ENCODE peak calls at places on chromosomes 12 and 14, in four cellular contexts. One of them, this sample, is unnamed. For H3K9me3 and H3K4me1, the result is how much of the 10 kb centered on the place peaks cover.

GRCh38 chr14:71431169-71431525 is 501.1 kb upstream of the RGS6 start:
- DNase-seq in effector memory CD4-positive, alpha-beta T cell: no peak
- DNase-seq in colonic mucosa: no peak
- DNase-seq in CD4-positive, CD25-positive, alpha-beta regulatory T cell: no peak
- DNase-seq in this sample: no peak

GRCh38 chr12:77630341-77630740 is 200.4 kb upstream of the NAV3 start:
- DNase-seq in effector memory CD4-positive, alpha-beta T cell: no peak
- DNase-seq in colonic mucosa: no peak
- DNase-seq in CD4-positive, CD25-positive, alpha-beta regulatory T cell: no peak
- DNase-seq in this sample: no peak

GRCh38 chr14:37870170-37870569 is 274.7 kb downstream of the TTC6 start:
- DNase-seq in CD4-positive, CD25-positive, alpha-beta regulatory T cell: no peak
- DNase-seq in colonic mucosa: no peak
- DNase-seq in effector memory CD4-positive, alpha-beta T cell: no peak
- DNase-seq in this sample: no peak

GRCh38 chr12:108939594-108939993 is 59.7 kb downstream of the DAO start:
- DNase-seq in CD4-positive, CD25-positive, alpha-beta regulatory T cell: peak
- DNase-seq in colonic mucosa: no peak
- DNase-seq in effector memory CD4-positive, alpha-beta T cell: no peak
- DNase-seq in this sample: no peak

GRCh38 chr14:64422753-64423152 is 34.6 kb downstream of the MTHFD1 start:
- DNase-seq in colonic mucosa: no peak
- DNase-seq in effector memory CD4-positive, alpha-beta T cell: no peak
- DNase-seq in CD4-positive, CD25-positive, alpha-beta regulatory T cell: no peak
- DNase-seq in this sample: no peak

GRCh38 chr12:69258655-69259054 is 19.3 kb downstream of the CPSF6 start:
- DNase-seq in colonic mucosa: no peak
- DNase-seq in CD4-positive, CD25-positive, alpha-beta regulatory T cell: no peak
- DNase-seq in effector memory CD4-positive, alpha-beta T cell: no peak
- DNase-seq in this sample: no peak

GRCh38 chr12:40735551-40736230 is 43.5 kb downstream of the CNTN1 start:
- DNase-seq in effector memory CD4-positive, alpha-beta T cell: no peak
- DNase-seq in colonic mucosa: no peak
- DNase-seq in CD4-positive, CD25-positive, alpha-beta regulatory T cell: no peak
- DNase-seq in this sample: no peak

GRCh38 chr12:2168808-2169207 is 116.0 kb downstream of the CACNA1C start:
- DNase-seq in CD4-positive, CD25-positive, alpha-beta regulatory T cell: no peak
- DNase-seq in colonic mucosa: peak
- DNase-seq in effector memory CD4-positive, alpha-beta T cell: no peak
- DNase-seq in this sample: no peak

GRCh38 chr12:109771746-109772621 is 58.4 kb downstream of the FAM222A start:
- DNase-seq in CD4-positive, CD25-positive, alpha-beta regulatory T cell: no peak
- DNase-seq in colonic mucosa: no peak
- DNase-seq in effector memory CD4-positive, alpha-beta T cell: no peak
- DNase-seq in this sample: no peak

GRCh38 chr14:81669308-81669707 is 135.7 kb upstream of the SEL1L start:
- DNase-seq in CD4-positive, CD25-positive, alpha-beta regulatory T cell: no peak
- DNase-seq in colonic mucosa: no peak
- DNase-seq in effector memory CD4-positive, alpha-beta T cell: no peak
- DNase-seq in this sample: no peak

GRCh38 chr12:96548384-96548783 is 59.0 kb downstream of the CFAP54 start:
- DNase-seq in effector memory CD4-positive, alpha-beta T cell: no peak
- DNase-seq in CD4-positive, CD25-positive, alpha-beta regulatory T cell: no peak
- DNase-seq in colonic mucosa: no peak
- DNase-seq in this sample: no peak

GRCh38 chr12:95859344-95859816 is 628 bp downstream of the SNRPF start:
- DNase-seq in effector memory CD4-positive, alpha-beta T cell: no peak
- DNase-seq in colonic mucosa: no peak
- DNase-seq in CD4-positive, CD25-positive, alpha-beta regulatory T cell: no peak
- DNase-seq in this sample: no peak

GRCh38 chr14:90087433-90087832 is 25.6 kb downstream of the KCNK13 start:
- DNase-seq in colonic mucosa: no peak
- DNase-seq in effector memory CD4-positive, alpha-beta T cell: no peak
- DNase-seq in CD4-positive, CD25-positive, alpha-beta regulatory T cell: no peak
- DNase-seq in this sample: no peak

GRCh38 chr14:105056303-105056831 is 8.9 kb downstream of the GPR132 start:
- DNase-seq in CD4-positive, CD25-positive, alpha-beta regulatory T cell: no peak
- DNase-seq in colonic mucosa: no peak
- DNase-seq in effector memory CD4-positive, alpha-beta T cell: no peak
- DNase-seq in this sample: no peak

GRCh38 chr12:6961695-6962284 is 8.7 kb downstream of the PHB2 start:
- DNase-seq in CD4-positive, CD25-positive, alpha-beta regulatory T cell: peak
- DNase-seq in colonic mucosa: peak
- DNase-seq in effector memory CD4-positive, alpha-beta T cell: no peak
- DNase-seq in this sample: no peak

GRCh38 chr12:116484807-116485206 is 74.4 kb upstream of the MAP1LC3B2 start:
- DNase-seq in CD4-positive, CD25-positive, alpha-beta regulatory T cell: no peak
- DNase-seq in effector memory CD4-positive, alpha-beta T cell: no peak
- DNase-seq in colonic mucosa: no peak
- DNase-seq in this sample: no peak

GRCh38 chr12:26701604-26702215 is 131.3 kb downstream of the ITPR2 start:
- DNase-seq in colonic mucosa: no peak
- DNase-seq in effector memory CD4-positive, alpha-beta T cell: no peak
- DNase-seq in CD4-positive, CD25-positive, alpha-beta regulatory T cell: peak
- DNase-seq in this sample: no peak

GRCh38 chr12:95547522-95548055 is 3.7 kb downstream of the USP44 start:
- DNase-seq in colonic mucosa: no peak
- DNase-seq in effector memory CD4-positive, alpha-beta T cell: no peak
- DNase-seq in CD4-positive, CD25-positive, alpha-beta regulatory T cell: peak
- DNase-seq in this sample: no peak

GRCh38 chr12:11762723-11763326 is 113.4 kb downstream of the ETV6 start:
- DNase-seq in effector memory CD4-positive, alpha-beta T cell: no peak
- DNase-seq in colonic mucosa: no peak
- DNase-seq in CD4-positive, CD25-positive, alpha-beta regulatory T cell: no peak
- DNase-seq in this sample: no peak

GRCh38 chr12:6996040-6996441 is 22.2 kb downstream of the LPCAT3 start:
- DNase-seq in effector memory CD4-positive, alpha-beta T cell: no peak
- DNase-seq in colonic mucosa: no peak
- DNase-seq in CD4-positive, CD25-positive, alpha-beta regulatory T cell: no peak
- DNase-seq in this sample: no peak

GRCh38 chr14:74879427-74880180 is 2.1 kb upstream of the DLST start:
- DNase-seq in colonic mucosa: no peak
- DNase-seq in CD4-positive, CD25-positive, alpha-beta regulatory T cell: no peak
- DNase-seq in effector memory CD4-positive, alpha-beta T cell: no peak
- DNase-seq in this sample: no peak

GRCh38 chr14:61555056-61555838 is 140.1 kb upstream of the HIF1A start:
- DNase-seq in colonic mucosa: no peak
- DNase-seq in CD4-positive, CD25-positive, alpha-beta regulatory T cell: no peak
- DNase-seq in effector memory CD4-positive, alpha-beta T cell: no peak
- DNase-seq in this sample: no peak

GRCh38 chr14:71141701-71142374 is 234.6 kb downstream of the PCNX1 start:
- DNase-seq in colonic mucosa: no peak
- DNase-seq in effector memory CD4-positive, alpha-beta T cell: no peak
- DNase-seq in CD4-positive, CD25-positive, alpha-beta regulatory T cell: no peak
- DNase-seq in this sample: no peak

GRCh38 chr12:28882444-28882843 is 266.6 kb upstream of the FAR2 start:
- DNase-seq in effector memory CD4-positive, alpha-beta T cell: no peak
- DNase-seq in CD4-positive, CD25-positive, alpha-beta regulatory T cell: no peak
- DNase-seq in colonic mucosa: no peak
- DNase-seq in this sample: no peak

GRCh38 chr14:22084393-22085281 is 411.0 kb upstream of the OR4E1 start:
- DNase-seq in colonic mucosa: peak
- DNase-seq in effector memory CD4-positive, alpha-beta T cell: no peak
- DNase-seq in CD4-positive, CD25-positive, alpha-beta regulatory T cell: peak
- DNase-seq in this sample: no peak

GRCh38 chr12:122072031-122072970 is 6.3 kb upstream of the MLXIP start:
- DNase-seq in colonic mucosa: peak
- DNase-seq in effector memory CD4-positive, alpha-beta T cell: no peak
- DNase-seq in CD4-positive, CD25-positive, alpha-beta regulatory T cell: no peak
- DNase-seq in this sample: no peak

GRCh38 chr14:97262336-97262735 is 465.2 kb downstream of the VRK1 start:
- DNase-seq in CD4-positive, CD25-positive, alpha-beta regulatory T cell: no peak
- DNase-seq in colonic mucosa: no peak
- DNase-seq in effector memory CD4-positive, alpha-beta T cell: no peak
- DNase-seq in this sample: no peak

GRCh38 chr12:109130297-109130696 is 13.9 kb downstream of the ACACB start:
- DNase-seq in effector memory CD4-positive, alpha-beta T cell: no peak
- DNase-seq in colonic mucosa: no peak
- DNase-seq in CD4-positive, CD25-positive, alpha-beta regulatory T cell: no peak
- DNase-seq in this sample: no peak

GRCh38 chr12:33710548-33710947 is 270.9 kb upstream of the SYT10 start:
- DNase-seq in colonic mucosa: no peak
- DNase-seq in effector memory CD4-positive, alpha-beta T cell: no peak
- DNase-seq in CD4-positive, CD25-positive, alpha-beta regulatory T cell: no peak
- DNase-seq in this sample: no peak

GRCh38 chr12:6277982-6278438 is 32.5 kb upstream of the PLEKHG6 start:
- DNase-seq in effector memory CD4-positive, alpha-beta T cell: no peak
- DNase-seq in CD4-positive, CD25-positive, alpha-beta regulatory T cell: peak
- DNase-seq in colonic mucosa: peak
- DNase-seq in this sample: no peak

GRCh38 chr12:104877107-104877705 is 80.9 kb downstream of the SLC41A2 start:
- DNase-seq in colonic mucosa: peak
- DNase-seq in CD4-positive, CD25-positive, alpha-beta regulatory T cell: peak
- DNase-seq in effector memory CD4-positive, alpha-beta T cell: no peak
- DNase-seq in this sample: peak

GRCh38 chr14:23640524-23641141 is 4.5 kb downstream of the DHRS2 start:
- DNase-seq in CD4-positive, CD25-positive, alpha-beta regulatory T cell: no peak
- DNase-seq in colonic mucosa: peak
- DNase-seq in effector memory CD4-positive, alpha-beta T cell: no peak
- DNase-seq in this sample: no peak

GRCh38 chr12:104669851-104670337 is 213.1 kb downstream of the CHST11 start:
- DNase-seq in colonic mucosa: peak
- DNase-seq in CD4-positive, CD25-positive, alpha-beta regulatory T cell: peak
- DNase-seq in effector memory CD4-positive, alpha-beta T cell: peak
- DNase-seq in this sample: peak

GRCh38 chr12:31837913-31838312 is 109.1 kb upstream of the AMN1 start:
- DNase-seq in effector memory CD4-positive, alpha-beta T cell: no peak
- DNase-seq in colonic mucosa: no peak
- DNase-seq in CD4-positive, CD25-positive, alpha-beta regulatory T cell: no peak
- DNase-seq in this sample: no peak
- H3K9me3 ChIP-seq in effector memory CD4-positive, alpha-beta T cell: under half
- H3K9me3 ChIP-seq in colonic mucosa: under half
- H3K9me3 ChIP-seq in CD4-positive, CD25-positive, alpha-beta regulatory T cell: under half
- H3K9me3 ChIP-seq in this sample: under half

GRCh38 chr12:130204441-130204840 is 42.2 kb downstream of the FZD10 start:
- DNase-seq in colonic mucosa: no peak
- DNase-seq in CD4-positive, CD25-positive, alpha-beta regulatory T cell: no peak
- DNase-seq in effector memory CD4-positive, alpha-beta T cell: no peak
- DNase-seq in this sample: no peak
- H3K4me1 ChIP-seq in colonic mucosa: under half
- H3K4me1 ChIP-seq in CD4-positive, CD25-positive, alpha-beta regulatory T cell: under half
- H3K4me1 ChIP-seq in effector memory CD4-positive, alpha-beta T cell: under half
- H3K4me1 ChIP-seq in this sample: under half

DNA sequence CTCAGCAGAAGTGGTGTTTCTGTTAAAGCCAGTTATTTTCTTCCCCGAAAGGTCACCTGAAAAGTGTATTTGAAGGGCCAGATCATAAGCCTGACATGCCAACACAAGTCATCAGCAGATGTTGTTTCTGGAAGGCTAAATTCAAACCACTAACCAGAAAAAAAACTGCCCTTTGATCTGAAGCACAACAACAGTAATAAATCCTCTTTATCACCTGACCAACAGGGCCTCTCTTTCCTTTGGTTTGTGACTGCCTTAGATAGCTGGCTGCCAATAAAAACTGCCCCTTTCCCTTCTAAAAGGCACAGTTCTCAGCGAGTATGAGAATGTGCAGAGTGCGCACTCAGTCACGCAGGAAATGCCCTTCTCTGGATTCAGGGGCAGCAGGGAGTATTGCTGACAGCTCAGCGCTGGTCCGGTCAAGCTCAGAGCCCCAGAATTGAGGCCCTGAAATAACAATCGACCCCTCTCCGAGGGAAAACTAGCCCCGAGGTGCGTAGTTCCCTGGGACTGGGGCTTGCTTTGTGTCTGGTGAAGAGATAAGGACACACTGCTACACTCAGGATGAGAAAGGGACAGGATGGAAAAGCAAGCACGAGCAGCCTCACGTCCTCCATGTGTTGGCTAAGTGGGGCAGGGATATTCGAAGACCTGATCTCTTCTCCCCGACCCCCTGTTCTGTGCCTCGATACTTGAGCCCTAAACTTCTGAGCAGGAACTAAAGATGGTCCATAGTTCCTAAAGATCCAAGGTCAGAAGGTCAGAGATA is 184.2 kb upstream of the GZMB start:
- DNase-seq in colonic mucosa: peak
- DNase-seq in CD4-positive, CD25-positive, alpha-beta regulatory T cell: no peak
- DNase-seq in effector memory CD4-positive, alpha-beta T cell: no peak
- DNase-seq in this sample: no peak
- H3K4me3 ChIP-seq in colonic mucosa: no peak
- H3K4me3 ChIP-seq in CD4-positive, CD25-positive, alpha-beta regulatory T cell: no peak
- H3K4me3 ChIP-seq in effector memory CD4-positive, alpha-beta T cell: no peak
- H3K4me3 ChIP-seq in this sample: no peak

DNA sequence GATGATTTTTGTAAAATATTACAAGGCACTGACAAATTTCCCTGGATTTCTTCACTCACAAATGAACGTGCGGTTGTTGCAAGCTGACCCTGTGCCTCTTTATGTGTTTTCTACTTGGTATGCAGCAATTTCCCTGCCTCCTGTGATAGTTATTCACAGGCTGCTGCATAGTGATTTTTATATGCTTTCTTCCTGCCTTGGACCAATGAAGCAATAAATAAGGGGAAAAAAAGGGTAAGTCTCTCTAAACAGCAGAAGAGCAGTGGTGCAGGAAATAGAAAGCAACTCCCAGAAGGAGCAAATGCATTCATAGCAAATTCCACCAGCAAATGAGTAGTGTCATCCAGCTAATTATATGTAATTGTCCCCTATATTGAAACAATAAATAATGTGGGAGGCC is 737.9 kb downstream of the GALC start:
- DNase-seq in effector memory CD4-positive, alpha-beta T cell: no peak
- DNase-seq in CD4-positive, CD25-positive, alpha-beta regulatory T cell: no peak
- DNase-seq in colonic mucosa: no peak
- DNase-seq in this sample: no peak
- H3K9me3 ChIP-seq in effector memory CD4-positive, alpha-beta T cell: under half
- H3K9me3 ChIP-seq in CD4-positive, CD25-positive, alpha-beta regulatory T cell: under half
- H3K9me3 ChIP-seq in colonic mucosa: under half
- H3K9me3 ChIP-seq in this sample: under half

GRCh38 chr12:75848533-75848932 is 183.0 kb downstream of the PHLDA1 start:
- DNase-seq in colonic mucosa: no peak
- DNase-seq in CD4-positive, CD25-positive, alpha-beta regulatory T cell: no peak
- DNase-seq in effector memory CD4-positive, alpha-beta T cell: no peak
- DNase-seq in this sample: no peak
- H3K4me1 ChIP-seq in colonic mucosa: under half
- H3K4me1 ChIP-seq in CD4-positive, CD25-positive, alpha-beta regulatory T cell: under half
- H3K4me1 ChIP-seq in effector memory CD4-positive, alpha-beta T cell: under half
- H3K4me1 ChIP-seq in this sample: under half